ENCODE peak calls at places on chromosomes 4 and X, in nine cellular contexts. E, K, D, O, H, N, G, J and C are unnamed samples.
A peak's percentile ranks its signal among the peaks of the same experiment; 100 is the strongest.

GRCh38 chr4:67687639-67688038 is 13.3 kb downstream of the UBA6 start:
- DNase-seq in D (no peak), N (peak; percentile 42), H (no peak), K (no peak), J (no peak), E (no peak), G (no peak), O (peak; percentile 72), C (peak; percentile 31)

GRCh38 chr4:110622841-110623709 is at the start of gene PITX2:
- DNase-seq in H (peak; percentile 96), K (no peak), O (peak; percentile 90), J (no peak), N (peak; percentile 57), E (no peak), D (peak; percentile 93), G (peak; percentile 50), C (peak; percentile 88)

GRCh38 chr4:14812101-14812500 is 190.2 kb upstream of the CPEB2 start:
- DNase-seq in K (no peak), E (no peak), O (no peak), N (no peak), G (no peak), H (no peak), D (no peak), J (no peak), C (no peak)

GRCh38 chrX:48649109-48649508 is 34.5 kb upstream of the WAS start:
- DNase-seq in K (no peak), E (no peak), J (no peak), H (no peak), O (no peak), N (no peak), G (no peak), D (no peak), C (no peak)

GRCh38 chr4:128524311-128524710 is 236.7 kb upstream of the PGRMC2 start:
- DNase-seq in D (peak; percentile 90), G (peak; percentile 60), N (no peak), O (peak; percentile 89), K (no peak), J (no peak), H (peak; percentile 72), E (no peak), C (peak; percentile 96)

GRCh38 chrX:107025538-107025937 is 25.5 kb upstream of the MORC4 start:
- DNase-seq in J (no peak), E (no peak), O (peak; percentile 23), H (no peak), G (peak; percentile 4), D (peak; percentile 48), K (peak; percentile 31), N (no peak), C (peak; percentile 50)

GRCh38 chrX:13776387-13776786 is 40.5 kb downstream of the GPM6B start:
- DNase-seq in E (no peak), O (no peak), G (no peak), N (no peak), D (no peak), H (no peak), J (no peak), K (no peak), C (no peak)

GRCh38 chrX:48490661-48491060 is 14.7 kb downstream of the FTSJ1 start:
- DNase-seq in D (no peak), E (peak; percentile 13), G (no peak), N (no peak), H (no peak), O (no peak), J (no peak), K (no peak), C (no peak)

GRCh38 chr4:24482871-24483270 is 101.5 kb downstream of the DHX15 start:
- DNase-seq in O (no peak), N (no peak), K (no peak), D (no peak), H (no peak), G (no peak), J (no peak), E (no peak), C (no peak)

GRCh38 chrX:46693149-46693548 is 65.8 kb downstream of the SLC9A7 start:
- DNase-seq in E (no peak), N (no peak), O (no peak), K (no peak), G (no peak), D (no peak), J (no peak), H (no peak), C (no peak)

GRCh38 chr4:140186651-140187315 is 32.8 kb upstream of the MAML3 start:
- DNase-seq in G (peak; percentile 30), O (peak; percentile 44), J (peak; percentile 29), D (peak; percentile 62), N (peak; percentile 10), K (no peak), E (no peak), H (peak; percentile 64), C (peak; percentile 69)

GRCh38 chr4:119172223-119172622 is 36.6 kb downstream of the MYOZ2 start:
- DNase-seq in G (no peak), E (no peak), H (no peak), J (no peak), N (no peak), O (no peak), K (peak; percentile 2), D (no peak), C (peak; percentile 17)

GRCh38 chrX:106952988-106953387 is 32.8 kb downstream of the CLDN2 start:
- DNase-seq in H (no peak), J (no peak), G (no peak), N (no peak), K (peak; percentile 40), D (peak; percentile 51), E (no peak), O (no peak), C (peak; percentile 53)

GRCh38 chr4:96473246-96473645 is 633.4 kb downstream of the PDHA2 start:
- DNase-seq in G (no peak), K (no peak), J (no peak), N (no peak), O (no peak), H (no peak), E (no peak), D (no peak), C (no peak)

GRCh38 chr4:159487284-159487747 is 384.4 kb downstream of the RAPGEF2 start:
- DNase-seq in G (peak; percentile 71), N (peak; percentile 44), K (peak; percentile 95), E (peak; percentile 53), O (peak; percentile 75), H (no peak), J (peak; percentile 34), D (peak; percentile 87), C (peak; percentile 85)

GRCh38 chr4:10084651-10085320 is 31.8 kb downstream of the WDR1 start:
- DNase-seq in G (no peak), O (peak; percentile 32), H (peak; percentile 27), N (no peak), K (no peak), E (peak; percentile 49), J (peak; percentile 21), D (no peak), C (no peak)

GRCh38 chrX:82585868-82586267 is 922.2 kb upstream of the POU3F4 start:
- DNase-seq in K (no peak), E (no peak), D (no peak), J (no peak), N (no peak), H (no peak), O (no peak), G (no peak), C (no peak)

GRCh38 chr4:173520921-173521473 is 9.0 kb downstream of the HAND2 start:
- DNase-seq in E (no peak), D (no peak), H (no peak), J (no peak), N (no peak), G (no peak), K (no peak), O (no peak), C (no peak)

GRCh38 chr4:173519130-173520101 is 10.6 kb downstream of the HAND2 start:
- DNase-seq in J (no peak), E (no peak), N (no peak), D (peak; percentile 56), H (no peak), K (no peak), O (peak; percentile 40), G (no peak), C (no peak)

GRCh38 chr4:173522874-173523395 is 7.1 kb downstream of the HAND2 start:
- DNase-seq in J (no peak), D (peak; percentile 52), H (no peak), K (no peak), N (no peak), G (no peak), O (no peak), E (no peak), C (peak; percentile 62)

GRCh38 chr4:173522160-173522873 is 7.7 kb downstream of the HAND2 start:
- DNase-seq in K (peak; percentile 88), G (peak; percentile 58), E (peak; percentile 78), D (peak; percentile 95), H (peak; percentile 73), N (peak; percentile 59), J (no peak), O (peak; percentile 89), C (peak; percentile 97)

GRCh38 chr4:173521474-173522159 is 8.4 kb downstream of the HAND2 start:
- DNase-seq in J (no peak), H (no peak), E (no peak), K (no peak), G (no peak), D (no peak), N (no peak), O (no peak), C (no peak)
- H3K4me3 ChIP-seq in J (peak overlapping the region; percentile 33), H (no peak overlapping the region), E (no peak overlapping the region), K (peak overlapping the region; percentile 47), G (no peak overlapping the region), D (peak overlapping the region; percentile 89), N (peak overlapping the region; percentile 66), O (peak overlapping the region; percentile 44), C (peak overlapping the region; percentile 56)

GRCh38 chr4:2963185-2964076 is at the start of the genes GRK4 and NOP14:
- DNase-seq in N (peak; percentile 97), H (peak; percentile 97), K (peak; percentile 99), E (peak; percentile 99), O (peak; percentile 99), G (peak; percentile 98), D (peak; percentile 99), J (peak; percentile 99), C (peak; percentile 98)
- TF ChIP-seq CTCF in N (peak; percentile 26), H (peak; percentile 34), K (peak; percentile 6), E (no peak), O (no peak), G (peak; percentile 13), D (no peak), J (peak; percentile 65), C (no peak)

DNA sequence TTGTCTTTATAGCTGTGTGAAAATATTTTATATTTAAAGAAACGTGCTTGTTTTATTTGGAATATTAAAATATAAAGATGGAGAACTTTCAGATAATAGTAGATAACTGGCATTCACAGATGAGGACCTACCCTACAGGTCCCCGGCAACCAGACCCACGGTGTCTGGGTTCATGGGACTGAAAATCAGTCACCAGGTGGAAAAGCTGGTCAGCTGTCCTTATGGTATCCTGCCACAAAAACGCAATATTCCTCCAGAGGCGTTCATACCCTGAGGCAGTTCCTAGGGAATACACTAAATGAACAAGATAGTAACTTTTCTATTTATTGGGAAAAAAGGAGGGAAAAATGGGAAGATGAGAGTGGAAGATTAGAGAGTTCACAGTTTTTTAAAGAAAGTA is 1.2 kb downstream of the TLR6 start:
- DNase-seq in J (no peak), G (no peak), N (no peak), D (no peak), H (no peak), E (no peak), O (no peak), K (no peak), C (no peak)
- H3K4me3 ChIP-seq in J (no peak overlapping the region), G (no peak overlapping the region), N (no peak overlapping the region), D (no peak overlapping the region), H (no peak overlapping the region), E (no peak overlapping the region), O (no peak overlapping the region), K (no peak overlapping the region), C (no peak overlapping the region)

GRCh38 chrX:68808686-68809357 is 20.0 kb upstream of the EFNB1 start:
- DNase-seq in O (peak; percentile 18), E (no peak), K (no peak), G (no peak), N (no peak), H (no peak), J (no peak), D (peak; percentile 54), C (peak; percentile 43)

GRCh38 chrX:68807818-68808217 is 21.0 kb upstream of the EFNB1 start:
- DNase-seq in E (no peak), N (no peak), J (no peak), K (peak; percentile 36), H (no peak), D (no peak), O (peak; percentile 12), G (peak; percentile 22), C (peak; percentile 32)
- TF ChIP-seq CTCF in E (peak; percentile 20), N (peak; percentile 30), J (peak; percentile 39), K (peak; percentile 41), H (no peak), D (peak; percentile 36), O (peak; percentile 45), G (no peak), C (peak; percentile 25)